ENCODE peak calls at places on chromosomes 4 and X, in four cellular contexts. One of them, this sample, is unnamed.

GRCh38 chr4:165378763-165379631 is at the start of gene CPE:
- DNase-seq in HL-60: no peak
- DNase-seq in ascending aorta: peak; percentile 23
- DNase-seq in cardiac muscle cell: peak; percentile 92
- DNase-seq in this sample: peak; percentile 35

GRCh38 chr4:72670521-72670920 is 101.5 kb upstream of the ADAMTS3 start:
- DNase-seq in HL-60: no peak
- DNase-seq in ascending aorta: no peak
- DNase-seq in cardiac muscle cell: no peak
- DNase-seq in this sample: no peak

GRCh38 chrX:20056704-20057103 is 60.0 kb downstream of the MAP7D2 start:
- DNase-seq in HL-60: no peak
- DNase-seq in ascending aorta: no peak
- DNase-seq in cardiac muscle cell: no peak
- DNase-seq in this sample: no peak

GRCh38 chr4:181018472-181018871 is 1224.7 kb upstream of the TENM3 start:
- DNase-seq in HL-60: no peak
- DNase-seq in ascending aorta: no peak
- DNase-seq in cardiac muscle cell: no peak
- DNase-seq in this sample: no peak

GRCh38 chrX:100085851-100086250 is 324.2 kb downstream of the PCDH19 start:
- DNase-seq in HL-60: no peak
- DNase-seq in ascending aorta: no peak
- DNase-seq in cardiac muscle cell: no peak
- DNase-seq in this sample: no peak

GRCh38 chrX:20974326-20974725 is 399.9 kb upstream of the CNKSR2 start:
- DNase-seq in HL-60: no peak
- DNase-seq in ascending aorta: no peak
- DNase-seq in cardiac muscle cell: no peak
- DNase-seq in this sample: no peak

GRCh38 chr4:3262208-3263052 is 13.5 kb downstream of the MSANTD1 start:
- DNase-seq in HL-60: no peak
- DNase-seq in ascending aorta: no peak
- DNase-seq in cardiac muscle cell: no peak
- DNase-seq in this sample: no peak

GRCh38 chr4:134518574-134519217 is 317.1 kb upstream of the PABPC4L start:
- DNase-seq in HL-60: no peak
- DNase-seq in ascending aorta: no peak
- DNase-seq in cardiac muscle cell: no peak
- DNase-seq in this sample: no peak

GRCh38 chrX:153434801-153435200 is 11.1 kb downstream of the TREX2 start:
- DNase-seq in HL-60: no peak
- DNase-seq in ascending aorta: no peak
- DNase-seq in cardiac muscle cell: no peak
- DNase-seq in this sample: no peak

GRCh38 chr4:40916880-40917279 is 167.1 kb downstream of the NSUN7 start:
- DNase-seq in HL-60: no peak
- DNase-seq in ascending aorta: no peak
- DNase-seq in cardiac muscle cell: peak; percentile 67
- DNase-seq in this sample: no peak

GRCh38 chr4:186606593-186606992 is 51.2 kb upstream of the MTNR1A start:
- DNase-seq in HL-60: no peak
- DNase-seq in ascending aorta: no peak
- DNase-seq in cardiac muscle cell: no peak
- DNase-seq in this sample: no peak

GRCh38 chr4:128468485-128468989 is 180.9 kb upstream of the PGRMC2 start:
- DNase-seq in HL-60: no peak
- DNase-seq in ascending aorta: peak; percentile 33
- DNase-seq in cardiac muscle cell: no peak
- DNase-seq in this sample: no peak

GRCh38 chr4:137200322-137200721 is 332.0 kb downstream of the PCDH18 start:
- DNase-seq in HL-60: no peak
- DNase-seq in ascending aorta: no peak
- DNase-seq in cardiac muscle cell: no peak
- DNase-seq in this sample: no peak

GRCh38 chrX:111133389-111133788 is 37.4 kb downstream of the PAK3 start:
- DNase-seq in HL-60: no peak
- DNase-seq in ascending aorta: no peak
- DNase-seq in cardiac muscle cell: no peak
- DNase-seq in this sample: no peak

GRCh38 chr4:85779165-85779564 is 304.2 kb downstream of the ARHGAP24 start:
- DNase-seq in HL-60: no peak
- DNase-seq in ascending aorta: no peak
- DNase-seq in cardiac muscle cell: no peak
- DNase-seq in this sample: no peak

GRCh38 chr4:8540586-8540985 is 39.6 kb upstream of the GPR78 start:
- DNase-seq in HL-60: no peak
- DNase-seq in ascending aorta: no peak
- DNase-seq in cardiac muscle cell: no peak
- DNase-seq in this sample: no peak

GRCh38 chr4:41448935-41449334 is 89.0 kb upstream of the LIMCH1 start:
- DNase-seq in HL-60: no peak
- DNase-seq in ascending aorta: no peak
- DNase-seq in cardiac muscle cell: no peak
- DNase-seq in this sample: no peak

GRCh38 chrX:57821703-57822375 is 88.4 kb downstream of the ZXDA start:
- DNase-seq in HL-60: peak; percentile 7
- DNase-seq in ascending aorta: no peak
- DNase-seq in cardiac muscle cell: peak; percentile 59
- DNase-seq in this sample: peak; percentile 1

GRCh38 chr4:173237722-173238121 is 69.1 kb downstream of the GALNT7 start:
- DNase-seq in HL-60: no peak
- DNase-seq in ascending aorta: no peak
- DNase-seq in cardiac muscle cell: no peak
- DNase-seq in this sample: no peak

GRCh38 chr4:139736661-139737060 is 71.0 kb downstream of the MGST2 start:
- DNase-seq in HL-60: no peak
- DNase-seq in ascending aorta: no peak
- DNase-seq in cardiac muscle cell: no peak
- DNase-seq in this sample: no peak

GRCh38 chr4:62544428-62544827 is 1344.3 kb downstream of the ADGRL3 start:
- DNase-seq in HL-60: no peak
- DNase-seq in ascending aorta: no peak
- DNase-seq in cardiac muscle cell: no peak
- DNase-seq in this sample: no peak

GRCh38 chr4:186701273-186701672 is 22.4 kb downstream of the FAT1 start:
- DNase-seq in HL-60: no peak
- DNase-seq in ascending aorta: no peak
- DNase-seq in cardiac muscle cell: peak; percentile 80
- DNase-seq in this sample: no peak

GRCh38 chr4:177380730-177381287 is 61.4 kb downstream of the AGA start:
- DNase-seq in HL-60: no peak
- DNase-seq in ascending aorta: no peak
- DNase-seq in cardiac muscle cell: no peak
- DNase-seq in this sample: no peak

GRCh38 chr4:76024007-76024406 is 710 bp upstream of the CXCL10 start:
- DNase-seq in HL-60: no peak
- DNase-seq in ascending aorta: no peak
- DNase-seq in cardiac muscle cell: no peak
- DNase-seq in this sample: no peak

GRCh38 chrX:108584617-108585211 is 145.1 kb downstream of the COL4A5 start:
- DNase-seq in HL-60: no peak
- DNase-seq in ascending aorta: no peak
- DNase-seq in cardiac muscle cell: peak; percentile 2
- DNase-seq in this sample: no peak

GRCh38 chrX:56995271-56995994 is at the start of gene SPIN3:
- DNase-seq in HL-60: peak; percentile 33
- DNase-seq in ascending aorta: no peak
- DNase-seq in cardiac muscle cell: peak; percentile 90
- DNase-seq in this sample: peak; percentile 51

GRCh38 chr4:110487873-110488272 is 11.9 kb downstream of the ENPEP start:
- DNase-seq in HL-60: no peak
- DNase-seq in ascending aorta: no peak
- DNase-seq in cardiac muscle cell: no peak
- DNase-seq in this sample: no peak

GRCh38 chrX:24002167-24002566 is 24.8 kb downstream of the KLHL15 start:
- DNase-seq in HL-60: no peak
- DNase-seq in ascending aorta: no peak
- DNase-seq in cardiac muscle cell: no peak
- DNase-seq in this sample: no peak

GRCh38 chr4:182126096-182126495 is 117.1 kb upstream of the TENM3 start:
- DNase-seq in HL-60: no peak
- DNase-seq in ascending aorta: no peak
- DNase-seq in cardiac muscle cell: no peak
- DNase-seq in this sample: no peak

GRCh38 chr4:53680168-53680567 is 88.9 kb upstream of the LNX1 start:
- DNase-seq in HL-60: no peak
- DNase-seq in ascending aorta: no peak
- DNase-seq in cardiac muscle cell: no peak
- DNase-seq in this sample: no peak

GRCh38 chrX:51641421-51642021 is 22.8 kb upstream of the CENPVL3 start:
- DNase-seq in HL-60: no peak
- DNase-seq in ascending aorta: no peak
- DNase-seq in cardiac muscle cell: peak; percentile 63
- DNase-seq in this sample: no peak

GRCh38 chr4:125590158-125590557 is 275.4 kb downstream of the FAT4 start:
- DNase-seq in HL-60: no peak
- DNase-seq in ascending aorta: no peak
- DNase-seq in cardiac muscle cell: no peak
- DNase-seq in this sample: no peak

GRCh38 chrX:21708116-21708515 is 49.8 kb downstream of the SMPX start:
- DNase-seq in HL-60: no peak
- DNase-seq in ascending aorta: no peak
- DNase-seq in cardiac muscle cell: peak; percentile 18
- DNase-seq in this sample: no peak

GRCh38 chr4:78688385-78688784 is 87.8 kb upstream of the BMP2K start:
- DNase-seq in HL-60: no peak
- DNase-seq in ascending aorta: no peak
- DNase-seq in cardiac muscle cell: no peak
- DNase-seq in this sample: no peak

GRCh38 chrX:43707812-43708548 is 51.9 kb downstream of the MAOA start:
- DNase-seq in HL-60: no peak
- DNase-seq in ascending aorta: no peak
- DNase-seq in cardiac muscle cell: no peak
- DNase-seq in this sample: no peak

GRCh38 chr4:1749370-1749769 is 28.0 kb downstream of the TACC3 start:
- DNase-seq in HL-60: no peak
- DNase-seq in ascending aorta: no peak
- DNase-seq in cardiac muscle cell: no peak
- DNase-seq in this sample: no peak

GRCh38 chr4:1751155-1751918 is 30.0 kb downstream of the TACC3 start:
- DNase-seq in HL-60: no peak
- DNase-seq in ascending aorta: no peak
- DNase-seq in cardiac muscle cell: no peak
- DNase-seq in this sample: no peak

GRCh38 chr4:1750381-1751154 is 29.2 kb downstream of the TACC3 start:
- DNase-seq in HL-60: no peak
- DNase-seq in ascending aorta: no peak
- DNase-seq in cardiac muscle cell: no peak
- DNase-seq in this sample: no peak

GRCh38 chr4:1748465-1748995 is 27.2 kb downstream of the TACC3 start:
- DNase-seq in HL-60: peak; percentile 65
- DNase-seq in ascending aorta: no peak
- DNase-seq in cardiac muscle cell: peak; percentile 91
- DNase-seq in this sample: peak; percentile 75

GRCh38 chr4:1749826-1750225 is 28.5 kb downstream of the TACC3 start:
- DNase-seq in HL-60: no peak
- DNase-seq in ascending aorta: no peak
- DNase-seq in cardiac muscle cell: no peak
- DNase-seq in this sample: no peak
- H3K27ac ChIP-seq in HL-60: no peak overlapping the region
- H3K27ac ChIP-seq in ascending aorta: no peak overlapping the region
- H3K27ac ChIP-seq in cardiac muscle cell: no peak overlapping the region
- H3K27ac ChIP-seq in this sample: no peak overlapping the region

GRCh38 chrX:139967300-139967699 is 2.0 kb upstream of the CXorf66 start:
- DNase-seq in HL-60: no peak
- DNase-seq in ascending aorta: no peak
- DNase-seq in cardiac muscle cell: no peak
- DNase-seq in this sample: no peak
- TF ChIP-seq CTCF in HL-60: no peak
- TF ChIP-seq CTCF in ascending aorta: no peak
- TF ChIP-seq CTCF in cardiac muscle cell: peak; percentile 34
- TF ChIP-seq CTCF in this sample: no peak

GRCh38 chr4:4868506-4869379 is 9.3 kb downstream of the MSX1 start:
- DNase-seq in HL-60: no peak
- DNase-seq in ascending aorta: no peak
- DNase-seq in cardiac muscle cell: no peak
- DNase-seq in this sample: no peak

GRCh38 chr4:4867745-4868505 is 8.5 kb downstream of the MSX1 start:
- DNase-seq in HL-60: no peak
- DNase-seq in ascending aorta: no peak
- DNase-seq in cardiac muscle cell: no peak
- DNase-seq in this sample: no peak

GRCh38 chr4:4869731-4870483 is 10.4 kb downstream of the MSX1 start:
- DNase-seq in HL-60: no peak
- DNase-seq in ascending aorta: no peak
- DNase-seq in cardiac muscle cell: peak; percentile 60
- DNase-seq in this sample: no peak

GRCh38 chr4:4870493-4871266 is 11.2 kb downstream of the MSX1 start:
- DNase-seq in HL-60: no peak
- DNase-seq in ascending aorta: no peak
- DNase-seq in cardiac muscle cell: no peak
- DNase-seq in this sample: no peak

GRCh38 chr4:4869380-4869723 is 9.9 kb downstream of the MSX1 start:
- DNase-seq in HL-60: no peak
- DNase-seq in ascending aorta: no peak
- DNase-seq in cardiac muscle cell: no peak
- DNase-seq in this sample: no peak
- H3K27me3 ChIP-seq in HL-60: peaks cover 84% of the 10 kb centered on the region
- H3K27me3 ChIP-seq in ascending aorta: peaks cover 25% of the 10 kb centered on the region
- H3K27me3 ChIP-seq in cardiac muscle cell: peaks cover 100% of the 10 kb centered on the region
- H3K27me3 ChIP-seq in this sample: peaks cover 95% of the 10 kb centered on the region

DNA sequence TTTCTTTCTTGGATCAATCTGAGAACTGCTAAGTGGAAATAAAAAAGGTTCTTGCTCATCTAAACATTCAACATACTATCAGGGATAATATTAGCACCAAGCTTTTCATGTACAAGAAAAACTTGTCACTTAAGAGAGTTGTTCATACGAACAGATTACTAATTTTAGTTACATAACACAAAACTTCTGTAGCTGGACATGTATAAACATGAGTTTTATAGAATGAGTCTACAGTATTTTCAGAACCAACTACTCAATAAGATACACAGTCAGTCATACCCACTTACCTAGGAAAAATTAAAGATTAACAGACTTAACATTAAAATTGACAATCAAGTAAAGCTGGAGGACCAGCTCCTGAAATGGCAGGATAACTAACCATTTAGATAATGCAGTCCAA is 540.1 kb upstream of the FAM241A start:
- DNase-seq in HL-60: no peak
- DNase-seq in ascending aorta: no peak
- DNase-seq in cardiac muscle cell: no peak
- DNase-seq in this sample: no peak
- H3K27ac ChIP-seq in HL-60: no peak overlapping the region
- H3K27ac ChIP-seq in ascending aorta: no peak overlapping the region
- H3K27ac ChIP-seq in cardiac muscle cell: no peak overlapping the region
- H3K27ac ChIP-seq in this sample: no peak overlapping the region